ENCODE peak calls at places on chromosomes 1 and 21, in five cellular contexts. J is GM13976, B is mammary epithelial cell, W is PC-3, M is A549. D is an unnamed sample.

GRCh38 chr1:243525085-243525487 is 269.2 kb downstream of the SDCCAG8 start:
- DNase-seq in J (no peak), B (peak), W (peak), M (peak), D (no peak)

GRCh38 chr1:184753608-184754478 is 815 bp downstream of the EDEM3 start:
- DNase-seq in J (peak), B (peak), W (peak), M (peak), D (peak)

GRCh38 chr1:37166005-37166404 is 131.7 kb upstream of the GRIK3 start:
- DNase-seq in J (no peak), B (no peak), W (no peak), M (no peak), D (no peak)

GRCh38 chr1:25197235-25197930 is 34.9 kb downstream of the SYF2 start:
- DNase-seq in J (no peak), B (no peak), W (no peak), M (no peak), D (no peak)

GRCh38 chr21:46667735-46668380 is 32.4 kb downstream of the PRMT2 start:
- DNase-seq in J (peak), B (peak), W (peak), M (peak), D (peak)

GRCh38 chr1:183548136-183548535 is 42.1 kb downstream of the NCF2 start:
- DNase-seq in J (no peak), B (no peak), W (no peak), M (no peak), D (no peak)

GRCh38 chr1:24704411-24705259 is 40.6 kb upstream of the CLIC4 start:
- DNase-seq in J (no peak), B (peak), W (peak), M (peak), D (no peak)

GRCh38 chr1:162412002-162412401 is at the start of gene SH2D1B:
- DNase-seq in J (no peak), B (peak), W (peak), M (no peak), D (no peak)

GRCh38 chr1:165408518-165408917 is 36.4 kb downstream of the RXRG start:
- DNase-seq in J (no peak), B (peak), W (peak), M (peak), D (no peak)

GRCh38 chr21:46038871-46039397 is 57.4 kb downstream of the COL6A1 start:
- DNase-seq in J (no peak), B (no peak), W (no peak), M (no peak), D (no peak)

GRCh38 chr1:61453111-61453961 is 271.6 kb downstream of the TM2D1 start:
- DNase-seq in J (peak), B (peak), W (peak), M (peak), D (peak)

GRCh38 chr1:187641015-187641414 is 812.3 kb downstream of the PLA2G4A start:
- DNase-seq in J (no peak), B (no peak), W (no peak), M (no peak), D (no peak)

GRCh38 chr1:91012196-91012595 is 9.6 kb downstream of the ZNF644 start:
- DNase-seq in J (no peak), B (no peak), W (no peak), M (no peak), D (no peak)

GRCh38 chr1:204714861-204715511 is 29.4 kb upstream of the LRRN2 start:
- DNase-seq in J (peak), B (no peak), W (no peak), M (no peak), D (peak)

GRCh38 chr21:46368533-46369285 is 44.8 kb downstream of the PCNT start:
- DNase-seq in J (peak), B (no peak), W (no peak), M (no peak), D (peak)

GRCh38 chr1:168265596-168265995 is 15.1 kb upstream of the TBX19 start:
- DNase-seq in J (no peak), B (no peak), W (no peak), M (no peak), D (no peak)

GRCh38 chr1:193113992-193114332 is 7.9 kb upstream of the CDC73 start:
- DNase-seq in J (no peak), B (no peak), W (no peak), M (no peak), D (no peak)

DNA sequence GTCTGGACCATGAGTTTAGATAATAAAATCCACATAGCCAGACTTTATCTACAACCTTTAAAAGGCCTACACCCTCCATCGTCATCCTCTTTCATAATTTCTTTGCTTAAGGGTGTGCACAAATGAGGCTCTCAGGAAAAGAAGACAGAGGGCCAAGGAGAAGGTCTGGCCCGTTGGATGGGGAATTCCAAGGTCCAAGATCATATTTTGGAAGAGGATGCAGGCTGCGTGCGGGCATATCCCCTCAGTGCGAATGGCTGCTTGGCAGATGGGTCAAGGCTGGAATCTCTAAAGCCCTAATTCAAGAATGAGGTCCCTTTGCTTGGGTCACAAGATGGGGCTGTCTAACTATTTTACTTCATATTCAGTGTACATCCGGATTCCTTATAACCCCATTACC is 782.2 kb upstream of the NCAM2 start:
- DNase-seq in J (no peak), B (no peak), W (no peak), M (no peak), D (no peak)
- TF ChIP-seq CTCF in J (no peak), B (no peak), W (no peak), M (no peak), D (no peak)

GRCh38 chr1:97433520-97434175 is 487.2 kb downstream of the DPYD start:
- DNase-seq in J (no peak), B (peak), W (peak), M (no peak), D (no peak)
- TF ChIP-seq CTCF in J (no peak), B (no peak), W (no peak), M (no peak), D (no peak)

GRCh38 chr1:114428083-114428754 is 82.8 kb downstream of the TRIM33 start:
- DNase-seq in J (no peak), B (no peak), W (peak), M (peak), D (no peak)
- TF ChIP-seq CTCF in J (no peak), B (peak), W (peak), M (peak), D (peak)

GRCh38 chr1:59565611-59566410 is 248.9 kb upstream of the HOOK1 start:
- DNase-seq in J (no peak), B (no peak), W (no peak), M (no peak), D (no peak)

GRCh38 chr1:59569198-59569597 is 245.6 kb upstream of the HOOK1 start:
- DNase-seq in J (no peak), B (no peak), W (no peak), M (no peak), D (no peak)

GRCh38 chr1:59564192-59564891 is 250.4 kb upstream of the HOOK1 start:
- DNase-seq in J (no peak), B (no peak), W (no peak), M (no peak), D (no peak)

GRCh38 chr1:59570524-59570923 is 244.2 kb upstream of the HOOK1 start:
- DNase-seq in J (no peak), B (no peak), W (peak), M (no peak), D (no peak)

DNA sequence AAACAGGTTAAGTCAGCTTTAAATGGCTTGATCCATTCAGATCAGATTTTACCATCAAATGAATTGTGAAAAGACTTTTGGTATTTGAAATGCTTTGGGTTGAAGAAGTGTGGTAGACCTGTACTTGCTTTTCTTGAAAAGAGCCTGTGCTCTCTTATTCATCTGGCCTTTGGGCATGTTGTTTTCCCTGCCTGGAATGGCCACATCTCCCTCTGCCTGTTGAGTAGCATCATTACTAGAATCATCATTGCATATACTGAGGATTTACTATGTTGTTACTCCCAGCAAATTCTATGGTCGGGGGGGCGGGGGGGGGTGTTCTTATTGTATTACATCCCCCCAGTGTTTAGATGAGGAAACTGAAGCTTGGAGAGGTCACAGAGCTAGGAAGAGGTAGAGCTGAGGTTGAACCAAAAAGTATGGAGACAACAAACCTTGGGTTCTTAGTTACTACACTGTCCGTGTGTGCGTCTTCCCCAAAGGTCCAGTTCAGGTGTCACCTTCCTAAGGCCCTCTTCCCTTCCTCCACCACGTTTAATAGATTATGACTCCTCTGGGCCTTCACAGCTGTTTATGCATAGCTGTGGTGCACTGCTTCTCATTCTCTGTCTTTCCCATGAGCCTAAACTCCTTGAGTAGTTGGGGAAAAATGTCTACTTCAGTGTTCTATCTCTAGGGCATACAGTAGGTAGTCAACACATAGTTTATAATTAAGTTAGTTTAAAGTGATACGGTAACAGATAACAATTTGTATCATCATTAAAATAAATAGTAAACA is 246.4 kb upstream of the HOOK1 start:
- DNase-seq in J (no peak), B (peak), W (peak), M (peak), D (no peak)
- TF ChIP-seq CTCF in J (no peak), B (peak), W (peak), M (no peak), D (no peak)

GRCh38 chr1:60274422-60275419 is 201.2 kb upstream of the C1orf87 start:
- DNase-seq in J (no peak), B (no peak), W (no peak), M (no peak), D (no peak)
- TF ChIP-seq CTCF in J (no peak), B (no peak), W (no peak), M (no peak), D (no peak)

GRCh38 chr1:83418558-83418957 is 580.4 kb downstream of the TTLL7 start:
- DNase-seq in J (no peak), B (no peak), W (no peak), M (no peak), D (no peak)
- TF ChIP-seq CTCF in J (no peak), B (no peak), W (no peak), M (no peak), D (no peak)

GRCh38 chr1:151846062-151846568 is 6.5 kb upstream of the C2CD4D start:
- DNase-seq in J (no peak), B (peak), W (peak), M (peak), D (no peak)
- TF ChIP-seq CTCF in J (no peak), B (peak), W (peak), M (no peak), D (no peak)

DNA sequence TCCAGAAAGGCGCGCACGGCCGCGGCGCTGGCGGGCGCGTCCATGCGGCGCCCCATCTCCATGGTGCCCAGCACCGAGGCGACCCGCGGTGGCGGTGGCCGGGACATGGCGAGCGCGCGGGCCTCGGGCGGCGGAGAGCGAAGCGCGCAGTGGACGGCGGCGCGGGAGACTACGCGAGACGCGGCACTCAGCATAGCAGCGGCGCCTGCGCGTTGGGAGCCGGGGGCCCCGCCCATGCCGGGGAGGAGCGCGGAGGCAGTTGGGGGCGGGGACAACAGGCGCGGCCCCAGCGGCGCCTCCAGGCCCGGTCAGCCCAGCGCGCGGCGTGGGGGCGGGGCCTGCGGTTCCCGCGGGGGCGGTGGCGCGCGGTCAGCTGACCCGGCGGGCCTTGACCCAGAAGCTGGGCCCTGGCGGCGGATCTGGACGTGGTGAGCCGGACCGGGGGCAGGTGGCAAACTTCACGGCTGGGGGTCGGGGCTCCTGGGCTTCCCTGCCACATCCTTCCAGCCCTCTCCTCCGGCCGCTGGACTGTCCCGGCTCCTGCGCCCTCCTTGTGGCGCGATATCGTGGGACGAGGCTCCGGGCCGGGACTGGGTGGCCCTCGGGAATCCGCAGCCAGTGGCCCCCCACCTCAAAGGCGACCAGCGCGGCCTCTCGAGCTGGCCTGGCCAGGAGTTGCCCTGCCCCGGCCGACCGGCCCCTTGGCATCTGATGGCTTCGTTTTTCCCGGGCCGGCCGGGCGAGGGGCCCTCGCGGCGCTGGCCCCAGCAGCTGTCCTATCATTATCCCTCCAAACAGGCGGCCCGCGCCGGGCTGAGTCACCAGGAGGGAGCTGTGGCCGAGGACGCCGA is at the start of the genes AKR7A2 and SLC66A1:
- DNase-seq in J (peak), B (peak), W (peak), M (peak), D (peak)
- TF ChIP-seq CTCF in J (peak), B (no peak), W (no peak), M (no peak), D (no peak)

D was measured in GM10248.